ENCODE peak calls at places on chromosomes 13 and 19, in eight cellular contexts. J, H, A, B, R, Z, W and O are unnamed samples.

GRCh38 chr13:42110410-42111155 is 62.1 kb downstream of the DGKH start:
- DNase-seq in J (no peak), H (peak; percentile 57), A (peak; percentile 64), B (peak; percentile 85), R (peak; percentile 32), Z (peak; percentile 83), W (peak; percentile 36), O (peak; percentile 34)

GRCh38 chr19:19474950-19475781 is 40.2 kb downstream of the TSSK6 start:
- DNase-seq in J (no peak), H (no peak), A (no peak), B (no peak), R (no peak), Z (no peak), W (no peak), O (no peak)

GRCh38 chr13:67392014-67392413 is 161.9 kb upstream of the PCDH9 start:
- DNase-seq in J (no peak), H (no peak), A (no peak), B (no peak), R (no peak), Z (no peak), W (no peak), O (no peak)

GRCh38 chr19:27776020-27776419 is 1436.9 kb downstream of the UQCRFS1 start:
- DNase-seq in J (no peak), H (peak; percentile 17), A (no peak), B (peak; percentile 69), R (no peak), Z (peak; percentile 40), W (peak; percentile 50), O (no peak)

GRCh38 chr19:19554074-19555023 is 16.3 kb downstream of the CILP2 start:
- DNase-seq in J (peak; percentile 48), H (no peak), A (peak; percentile 49), B (peak; percentile 41), R (no peak), Z (peak; percentile 40), W (no peak), O (no peak)

GRCh38 chr19:10797541-10798256 is 38.3 kb downstream of the TMED1 start:
- DNase-seq in J (no peak), H (no peak), A (no peak), B (peak; percentile 42), R (no peak), Z (no peak), W (no peak), O (no peak)

GRCh38 chr13:24243311-24243710 is 66.1 kb upstream of the C1QTNF9 start:
- DNase-seq in J (no peak), H (no peak), A (no peak), B (no peak), R (no peak), Z (peak; percentile 15), W (no peak), O (no peak)

GRCh38 chr13:98313938-98314292 is 136.8 kb upstream of the RNF113B start:
- DNase-seq in J (no peak), H (no peak), A (no peak), B (no peak), R (no peak), Z (no peak), W (no peak), O (no peak)

DNA sequence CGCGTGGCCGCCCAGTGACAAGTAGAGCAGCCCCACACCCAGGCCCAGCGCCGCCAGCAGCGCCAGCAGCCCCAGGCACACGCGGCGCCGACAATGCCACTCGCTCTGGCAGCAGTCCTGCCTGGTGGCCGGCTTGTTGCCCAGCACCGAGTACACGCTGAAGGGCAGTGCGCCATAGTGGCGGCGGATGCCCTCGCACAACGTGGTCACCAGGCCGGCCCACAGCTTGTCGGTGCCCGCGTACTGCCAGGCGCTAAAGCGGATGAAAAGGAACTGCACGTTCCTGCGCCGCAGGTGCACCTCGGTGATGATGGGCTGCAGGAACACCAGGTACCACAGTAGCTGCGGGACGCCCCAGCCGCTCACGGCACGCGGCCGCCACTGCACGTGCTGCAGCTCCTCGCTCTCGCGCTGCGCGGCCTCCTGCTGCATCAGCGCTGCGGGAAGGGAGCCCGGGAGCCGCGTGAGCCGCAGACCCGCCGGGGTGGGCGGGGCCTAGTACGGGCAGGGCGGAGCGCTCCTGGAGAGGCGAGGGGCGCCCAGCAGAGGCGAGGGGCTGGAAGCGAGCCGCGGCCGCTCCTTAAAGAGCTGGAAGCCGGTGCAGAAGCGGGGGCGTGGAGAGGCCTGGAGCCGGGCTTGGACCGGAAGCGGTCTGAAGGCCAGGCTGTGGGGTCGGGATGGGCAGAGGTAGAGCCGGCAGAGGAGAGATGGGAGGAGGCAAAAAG is 7.3 kb downstream of the NKPD1 start:
- DNase-seq in J (peak; percentile 46), H (no peak), A (no peak), B (peak; percentile 61), R (no peak), Z (peak; percentile 26), W (no peak), O (peak; percentile 30)
- H3K4me3 ChIP-seq in J (peak overlapping the region; percentile 62), H (no peak overlapping the region), A (peak overlapping the region; percentile 29), B (peak overlapping the region; percentile 2), R (no peak overlapping the region), Z (peak overlapping the region; percentile 7), W (no peak overlapping the region), O (peak overlapping the region; percentile 6)

GRCh38 chr13:33125821-33126570 is 109.8 kb downstream of the KL start:
- DNase-seq in J (peak; percentile 61), H (peak; percentile 97), A (peak; percentile 77), B (peak; percentile 95), R (peak; percentile 86), Z (peak; percentile 97), W (peak; percentile 76), O (peak; percentile 76)

GRCh38 chr13:33128134-33128533 is 111.9 kb downstream of the KL start:
- DNase-seq in J (no peak), H (no peak), A (no peak), B (no peak), R (no peak), Z (no peak), W (no peak), O (no peak)

GRCh38 chr13:33129886-33130285 is 113.7 kb downstream of the KL start:
- DNase-seq in J (no peak), H (no peak), A (no peak), B (no peak), R (no peak), Z (no peak), W (no peak), O (no peak)

GRCh38 chr13:33129094-33129832 is 113.0 kb downstream of the KL start:
- DNase-seq in J (peak; percentile 60), H (no peak), A (no peak), B (no peak), R (no peak), Z (no peak), W (no peak), O (no peak)

GRCh38 chr13:33126909-33127607 is 110.8 kb downstream of the KL start:
- DNase-seq in J (peak; percentile 40), H (peak; percentile 65), A (no peak), B (peak; percentile 50), R (no peak), Z (peak; percentile 34), W (no peak), O (no peak)
- TF ChIP-seq CTCF in J (peak; percentile 18), H (no peak), A (no peak), B (peak; percentile 46), R (no peak), Z (peak; percentile 37), W (no peak), O (no peak)

GRCh38 chr13:112635323-112635722 is 47.4 kb upstream of the TUBGCP3 start:
- DNase-seq in J (no peak), H (no peak), A (no peak), B (no peak), R (no peak), Z (no peak), W (no peak), O (no peak)

GRCh38 chr13:112638919-112639318 is 50.9 kb upstream of the ATP11A start:
- DNase-seq in J (no peak), H (no peak), A (no peak), B (no peak), R (no peak), Z (no peak), W (no peak), O (no peak)

GRCh38 chr13:112636401-112636975 is 48.5 kb upstream of the TUBGCP3 start:
- DNase-seq in J (no peak), H (no peak), A (no peak), B (no peak), R (no peak), Z (no peak), W (no peak), O (no peak)

GRCh38 chr13:112638157-112638750 is 50.3 kb upstream of the TUBGCP3 start:
- DNase-seq in J (no peak), H (no peak), A (no peak), B (no peak), R (no peak), Z (no peak), W (no peak), O (no peak)

DNA sequence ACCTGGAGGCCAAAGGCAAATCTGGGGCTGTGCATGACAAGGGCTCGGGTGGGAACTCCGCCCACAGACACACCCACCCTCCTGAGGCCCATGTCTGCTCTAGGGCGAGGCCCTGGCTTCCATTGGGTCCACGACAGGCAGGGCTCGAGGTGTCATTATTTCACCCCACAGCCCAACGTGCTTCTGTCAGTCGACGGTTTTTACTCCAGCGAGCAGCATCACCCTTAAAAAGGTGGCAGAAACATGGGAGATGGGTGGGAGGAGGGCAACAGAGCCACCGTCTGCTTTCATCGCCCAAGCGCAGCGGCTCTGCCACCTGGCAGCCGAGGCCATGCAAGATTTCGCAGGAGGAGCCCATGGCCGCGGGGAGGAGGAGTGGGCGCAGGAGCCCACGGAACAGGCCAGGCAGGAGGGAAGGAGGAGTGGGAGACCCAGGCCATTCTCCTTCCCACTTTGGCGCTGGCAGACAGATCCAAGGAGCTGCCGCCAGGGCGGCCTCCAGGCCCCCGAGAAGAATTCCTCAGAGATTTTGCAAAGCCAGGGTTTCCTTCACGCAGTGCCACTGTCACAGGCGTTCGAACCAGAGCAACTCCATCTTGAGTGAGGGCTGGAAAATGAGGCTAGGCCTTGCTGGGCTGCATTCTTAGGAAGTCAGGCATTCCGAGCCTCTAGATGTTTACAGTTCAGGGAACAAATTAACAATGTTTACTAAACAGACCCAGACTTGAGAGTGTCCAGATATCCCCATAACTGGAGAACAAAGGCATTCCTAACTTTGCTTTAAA is 49.3 kb upstream of the TUBGCP3 start:
- DNase-seq in J (no peak), H (no peak), A (no peak), B (no peak), R (no peak), Z (no peak), W (no peak), O (no peak)
- H3K4me3 ChIP-seq in J (no peak overlapping the region), H (no peak overlapping the region), A (no peak overlapping the region), B (no peak overlapping the region), R (no peak overlapping the region), Z (no peak overlapping the region), W (no peak overlapping the region), O (no peak overlapping the region)

GRCh38 chr13:109804654-109805053 is 18.3 kb upstream of the IRS2 start:
- DNase-seq in J (no peak), H (no peak), A (no peak), B (no peak), R (no peak), Z (no peak), W (no peak), O (no peak)

GRCh38 chr13:109809216-109809890 is 23.0 kb upstream of the IRS2 start:
- DNase-seq in J (no peak), H (peak; percentile 56), A (no peak), B (no peak), R (no peak), Z (peak; percentile 22), W (no peak), O (no peak)

GRCh38 chr13:109802936-109803335 is 16.6 kb upstream of the IRS2 start:
- DNase-seq in J (no peak), H (no peak), A (no peak), B (no peak), R (no peak), Z (no peak), W (no peak), O (no peak)

GRCh38 chr13:109807345-109807744 is 21.0 kb upstream of the IRS2 start:
- DNase-seq in J (no peak), H (no peak), A (no peak), B (no peak), R (no peak), Z (no peak), W (no peak), O (no peak)

GRCh38 chr13:109803822-109804221 is 17.4 kb upstream of the IRS2 start:
- DNase-seq in J (no peak), H (no peak), A (no peak), B (no peak), R (no peak), Z (no peak), W (no peak), O (no peak)
- TF ChIP-seq CTCF in J (no peak), H (no peak), A (no peak), B (no peak), R (no peak), Z (no peak), W (no peak), O (no peak)